ENCODE peak calls at places on chromosomes 12 and 14, in four cellular contexts. L is A549, Q is dorsolateral prefrontal cortex, C is lower lobe of right lung. M is an unnamed sample.

GRCh38 chr12:47004634-47005033 is 74.8 kb upstream of the PCED1B start:
- DNase-seq in L (no peak), Q (no peak), C (no peak), M (no peak)

GRCh38 chr12:80553316-80553715 is 109.3 kb downstream of the PTPRQ start:
- DNase-seq in L (peak; percentile 27), Q (no peak), C (no peak), M (no peak)

GRCh38 chr12:45543887-45544286 is 185.6 kb upstream of the ARID2 start:
- DNase-seq in L (peak; percentile 78), Q (no peak), C (no peak), M (peak; percentile 59)

GRCh38 chr12:44286821-44287220 is 450.9 kb downstream of the TMEM117 start:
- DNase-seq in L (no peak), Q (no peak), C (no peak), M (no peak)

GRCh38 chr12:30806989-30807694 is 52.4 kb upstream of the CAPRIN2 start:
- DNase-seq in L (peak; percentile 76), Q (no peak), C (no peak), M (peak; percentile 42)

GRCh38 chr14:99189201-99189801 is 82.7 kb downstream of the BCL11B start:
- DNase-seq in L (no peak), Q (peak; percentile 48), C (no peak), M (no peak)

GRCh38 chr14:106879241-106879640 is 1352.9 kb downstream of the TMEM121 start:
- DNase-seq in L (peak; percentile 79), Q (no peak), C (peak; percentile 71), M (peak; percentile 88)

GRCh38 chr12:5013206-5013830 is 30.4 kb upstream of the KCNA5 start:
- DNase-seq in L (no peak), Q (peak; percentile 26), C (no peak), M (no peak)

GRCh38 chr14:58098507-58098906 is 53.5 kb downstream of the ARMH4 start:
- DNase-seq in L (no peak), Q (no peak), C (no peak), M (peak; percentile 29)

GRCh38 chr12:53709671-53710070 is 17.6 kb downstream of the CALCOCO1 start:
- DNase-seq in L (no peak), Q (no peak), C (no peak), M (no peak)

GRCh38 chr12:101719566-101719965 is 19.7 kb downstream of the SYCP3 start:
- DNase-seq in L (no peak), Q (no peak), C (no peak), M (no peak)

GRCh38 chr12:95959107-95959506 is 16.0 kb downstream of the AMDHD1 start:
- DNase-seq in L (peak; percentile 66), Q (no peak), C (no peak), M (peak; percentile 6)

GRCh38 chr14:72745546-72745945 is 148.4 kb downstream of the DPF3 start:
- DNase-seq in L (no peak), Q (no peak), C (no peak), M (no peak)

GRCh38 chr12:108562348-108563134 is at the start of gene ISCU:
- DNase-seq in L (peak; percentile 99), Q (peak; percentile 96), C (peak; percentile 97), M (peak; percentile 99)

GRCh38 chr12:108561852-108562347 is 496 bp upstream of the ISCU start:
- DNase-seq in L (no peak), Q (no peak), C (no peak), M (peak; percentile 12)

GRCh38 chr12:108560321-108560721 is 652 bp downstream of the SART3 start:
- DNase-seq in L (no peak), Q (no peak), C (no peak), M (no peak)

GRCh38 chr12:108560752-108561719 is at the start of gene SART3:
- DNase-seq in L (peak; percentile 93), Q (peak; percentile 75), C (peak; percentile 89), M (peak; percentile 80)

DNA sequence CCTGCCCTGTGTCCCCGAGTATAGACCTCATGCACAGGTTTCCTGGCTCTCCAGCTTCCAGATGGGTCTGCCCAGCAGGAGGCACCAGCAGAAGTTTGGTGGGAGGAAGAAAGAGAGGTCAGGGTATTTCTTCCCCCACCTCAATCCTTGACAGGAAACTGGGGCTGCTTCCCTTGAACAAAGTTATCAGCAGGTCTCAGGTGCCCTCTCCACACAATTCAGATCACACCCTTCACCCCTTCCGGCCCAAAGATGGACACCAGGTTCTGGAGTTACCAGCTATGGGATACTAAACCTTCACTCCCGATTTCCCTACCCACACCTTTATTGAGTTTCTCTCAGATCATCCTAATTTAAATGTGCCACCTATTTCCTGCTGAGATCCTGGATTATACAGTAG is 1.2 kb downstream of the SART3 start:
- DNase-seq in L (no peak), Q (no peak), C (no peak), M (no peak)
- TF ChIP-seq CTCF in L (no peak), Q (no peak), C (no peak), M (no peak)

GRCh38 chr12:25100738-25101445 is 94.1 kb downstream of the DNAI7 start:
- DNase-seq in L (no peak), Q (no peak), C (no peak), M (no peak)

GRCh38 chr12:25100203-25100602 is 94.8 kb downstream of the DNAI7 start:
- DNase-seq in L (no peak), Q (no peak), C (no peak), M (no peak)

GRCh38 chr12:25102402-25102801 is 92.6 kb downstream of the DNAI7 start:
- DNase-seq in L (no peak), Q (no peak), C (no peak), M (no peak)

DNA sequence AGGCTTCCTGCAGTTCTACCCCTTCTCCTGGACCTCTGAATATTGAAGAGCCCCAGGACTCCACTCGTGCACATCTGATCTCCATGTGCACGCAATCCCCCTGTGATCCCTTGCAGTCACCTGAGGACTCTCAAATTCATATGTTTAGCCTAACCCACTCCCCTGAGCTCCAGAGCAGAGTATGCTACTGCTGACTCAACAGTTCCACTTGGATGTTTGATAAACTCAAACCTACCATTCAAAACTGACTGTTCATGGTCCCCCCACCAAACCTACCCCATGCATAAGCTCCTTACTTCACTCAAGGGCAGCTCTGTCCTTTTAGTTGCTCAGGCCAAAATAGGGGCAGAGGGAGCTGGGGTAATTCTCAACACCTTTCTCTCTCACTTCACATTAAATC is 96.0 kb downstream of the DNAI7 start:
- DNase-seq in L (no peak), Q (no peak), C (no peak), M (no peak)
- TF ChIP-seq CTCF in L (no peak), Q (no peak), C (no peak), M (no peak)

GRCh38 chr14:105066285-105067071 is 1.2 kb upstream of the GPR132 start:
- DNase-seq in L (no peak), Q (no peak), C (peak; percentile 45), M (no peak)
- TF ChIP-seq CTCF in L (no peak), Q (no peak), C (no peak), M (no peak)

DNA sequence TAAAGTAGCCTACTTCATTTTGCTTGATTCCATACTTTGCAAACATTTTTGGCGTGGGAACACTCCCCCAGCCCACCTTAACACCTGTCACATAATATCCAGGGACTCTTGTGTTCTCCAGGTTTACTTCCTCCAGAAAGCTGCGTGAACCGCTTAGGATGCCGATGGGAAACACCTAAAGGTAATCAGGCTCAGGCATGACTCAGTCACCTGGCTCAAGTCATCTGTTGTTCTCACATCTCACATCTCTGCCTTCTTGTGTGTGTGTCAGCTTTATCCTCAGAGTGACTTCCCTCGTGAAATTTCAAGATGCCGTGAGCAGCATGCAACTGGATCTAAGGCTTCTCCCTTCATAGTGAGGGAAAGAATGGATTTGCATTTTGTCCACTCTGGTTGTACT is 48.1 kb upstream of the DUSP6 start:
- DNase-seq in L (no peak), Q (no peak), C (no peak), M (no peak)
- TF ChIP-seq CTCF in L (no peak), Q (no peak), C (no peak), M (no peak)

DNA sequence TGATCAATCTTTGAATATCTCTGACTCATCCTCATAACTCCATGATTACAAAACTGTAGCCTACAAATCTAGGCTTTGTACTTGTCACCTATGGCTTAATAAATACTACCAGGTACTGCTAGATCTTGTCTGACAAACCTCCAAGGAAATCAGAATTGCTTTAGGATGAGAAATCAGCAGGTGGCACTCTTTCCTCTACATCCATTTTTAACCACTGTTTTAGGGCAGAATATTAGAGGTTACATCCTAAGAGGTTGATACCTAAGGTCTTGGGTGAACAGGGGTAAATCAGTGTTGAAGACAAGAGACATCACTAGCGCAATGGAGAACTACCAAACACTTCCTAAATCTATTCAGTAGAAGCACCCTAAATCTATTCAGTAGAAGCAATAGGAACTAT is 63.1 kb upstream of the SOX5 start:
- DNase-seq in L (no peak), Q (no peak), C (no peak), M (no peak)
- TF ChIP-seq CTCF in L (no peak), Q (no peak), C (no peak), M (no peak)

GRCh38 chr12:94336201-94336915 is 123.3 kb downstream of the CEP83 start:
- DNase-seq in L (no peak), Q (no peak), C (no peak), M (no peak)

GRCh38 chr12:94340568-94340967 is 119.1 kb downstream of the CEP83 start:
- DNase-seq in L (no peak), Q (no peak), C (no peak), M (no peak)

DNA sequence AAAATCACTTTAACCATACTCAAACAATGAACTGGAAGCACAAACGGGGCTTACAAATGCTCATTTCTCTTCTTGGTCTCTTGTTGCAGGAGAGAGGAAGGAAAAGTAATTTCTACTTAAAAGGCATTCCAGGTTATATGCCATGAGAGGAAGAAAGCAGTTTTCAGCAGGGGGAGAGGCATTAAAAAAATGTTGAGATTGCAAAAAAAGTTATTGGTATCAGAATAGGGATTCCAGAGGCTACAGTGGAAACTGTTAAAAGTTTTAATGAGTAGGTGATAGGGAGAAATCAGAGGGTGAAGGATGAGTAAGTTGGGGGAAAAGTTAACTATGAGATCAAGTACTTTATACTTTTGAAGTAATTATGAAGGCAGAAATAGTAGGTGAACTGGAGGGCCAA is 121.3 kb downstream of the CEP83 start:
- DNase-seq in L (no peak), Q (no peak), C (no peak), M (no peak)
- TF ChIP-seq CTCF in L (no peak), Q (no peak), C (no peak), M (no peak)